ENCODE peak calls at places on chromosomes 2 and 18, in seven cellular contexts. M, W, L, G, P, E and Q are unnamed samples.

GRCh38 chr2:95265182-95265581 is 9.1 kb upstream of the PROM2 start:
- DNase-seq in M (no peak), W (no peak), L (no peak), G (no peak), P (no peak), E (no peak), Q (no peak)

GRCh38 chr2:112001942-112002341 is 53.1 kb upstream of the TMEM87B start:
- DNase-seq in M (no peak), W (peak), L (no peak), G (no peak), P (no peak), E (no peak), Q (no peak)

GRCh38 chr2:18232731-18233438 is 327.6 kb downstream of the RDH14 start:
- DNase-seq in M (no peak), W (peak), L (no peak), G (no peak), P (no peak), E (no peak), Q (peak)

GRCh38 chr2:9266711-9267110 is 60.1 kb downstream of the ASAP2 start:
- DNase-seq in M (no peak), W (peak), L (no peak), G (no peak), P (no peak), E (no peak), Q (no peak)

GRCh38 chr18:23453657-23454011 is 547 bp downstream of the RIOK3 start:
- DNase-seq in M (no peak), W (peak), L (no peak), G (no peak), P (peak), E (peak), Q (peak)

GRCh38 chr2:15158117-15158516 is 403.0 kb downstream of the NBAS start:
- DNase-seq in M (no peak), W (no peak), L (no peak), G (peak), P (no peak), E (no peak), Q (no peak)

GRCh38 chr2:198017068-198017467 is 212.7 kb downstream of the PLCL1 start:
- DNase-seq in M (no peak), W (no peak), L (no peak), G (no peak), P (no peak), E (no peak), Q (no peak)

GRCh38 chr2:15780912-15781574 is 159.3 kb upstream of the MYCN start:
- DNase-seq in M (no peak), W (no peak), L (no peak), G (peak), P (no peak), E (no peak), Q (no peak)

GRCh38 chr18:49639643-49640361 is 77.9 kb downstream of the LIPG start:
- DNase-seq in M (no peak), W (peak), L (no peak), G (no peak), P (no peak), E (no peak), Q (peak)

GRCh38 chr2:33118648-33119047 is 171.9 kb downstream of the LTBP1 start:
- DNase-seq in M (no peak), W (no peak), L (no peak), G (no peak), P (no peak), E (no peak), Q (no peak)

GRCh38 chr2:173652731-173653426 is 298.2 kb downstream of the CDCA7 start:
- DNase-seq in M (peak), W (peak), L (no peak), G (peak), P (peak), E (peak), Q (peak)

GRCh38 chr18:72104851-72105250 is 439.3 kb downstream of the CBLN2 start:
- DNase-seq in M (no peak), W (no peak), L (no peak), G (no peak), P (no peak), E (no peak), Q (no peak)

GRCh38 chr2:10373931-10374330 is 71.2 kb downstream of the HPCAL1 start:
- DNase-seq in M (no peak), W (no peak), L (no peak), G (no peak), P (no peak), E (no peak), Q (no peak)

GRCh38 chr2:17226941-17227340 is 291.3 kb downstream of the RAD51AP2 start:
- DNase-seq in M (no peak), W (peak), L (no peak), G (no peak), P (no peak), E (no peak), Q (peak)

GRCh38 chr18:36314754-36315153 is 17.2 kb downstream of the FHOD3 start:
- DNase-seq in M (peak), W (peak), L (no peak), G (no peak), P (peak), E (no peak), Q (peak)

GRCh38 chr2:230942920-230943896 is 18.2 kb upstream of the GPR55 start:
- DNase-seq in M (no peak), W (peak), L (no peak), G (no peak), P (no peak), E (peak), Q (no peak)

GRCh38 chr2:2291500-2292260 is 39.4 kb downstream of the MYT1L start:
- DNase-seq in M (no peak), W (no peak), L (no peak), G (peak), P (no peak), E (peak), Q (peak)